ENCODE peak calls at places on chromosome 16, in eight cellular contexts. A is activated CD4-positive, alpha-beta T cell treated with anti-CD3 and anti-CD28 coated beads for 4 hours; S is NCI-H524; O is Kasumi-1; L is AG04449; I is T-helper 1 cell; F is germinal center; H is endothelial cell of umbilical vein. J is an unnamed sample.

GRCh38 chr16:87734644-87735043 is 31.1 kb downstream of the KLHDC4 start:
- DNase-seq in A (no peak), F (no peak), S (no peak), H (no peak), O (no peak), L (no peak), I (no peak), J (no peak)

GRCh38 chr16:86061318-86061695 is 162.3 kb downstream of the IRF8 start:
- DNase-seq in H (no peak), L (no peak), S (no peak), I (no peak), A (no peak), F (no peak), O (no peak), J (no peak)

GRCh38 chr16:76926042-76926441 is 264.9 kb upstream of the MON1B start:
- DNase-seq in A (no peak), L (no peak), S (no peak), F (no peak), I (no peak), O (no peak), H (no peak), J (no peak)

GRCh38 chr16:57533618-57534336 is 2.6 kb downstream of the CCDC102A start:
- DNase-seq in H (peak), A (no peak), L (no peak), I (peak), F (no peak), S (peak), O (peak), J (no peak)

GRCh38 chr16:27867122-27868110 is 196.1 kb downstream of the GSG1L start:
- DNase-seq in I (peak), S (peak), H (peak), F (peak), A (no peak), O (peak), L (no peak), J (peak)

GRCh38 chr16:87897563-87898505 is 28.5 kb upstream of the SLC7A5 start:
- DNase-seq in F (no peak), S (peak), O (peak), A (peak), I (no peak), L (no peak), H (no peak), J (no peak)

GRCh38 chr16:89146211-89147005 is 25.1 kb upstream of the CDH15 start:
- DNase-seq in A (no peak), F (no peak), I (no peak), L (no peak), H (no peak), S (no peak), O (no peak), J (no peak)

GRCh38 chr16:11253995-11254912 is 1.8 kb downstream of the SOCS1 start:
- DNase-seq in F (peak), H (no peak), I (no peak), S (peak), O (no peak), L (no peak), A (no peak), J (no peak)

GRCh38 chr16:57422026-57422944 is 17.7 kb downstream of the CCL17 start:
- DNase-seq in L (peak), I (no peak), F (no peak), O (no peak), S (peak), A (no peak), H (peak), J (no peak)

GRCh38 chr16:90019543-90020259 is 445 bp upstream of the DBNDD1 start:
- DNase-seq in A (peak), L (no peak), F (peak), H (peak), I (peak), S (peak), O (no peak), J (no peak)

GRCh38 chr16:87316450-87316922 is 706 bp downstream of the C16orf95 start:
- DNase-seq in I (no peak), F (no peak), A (no peak), L (no peak), S (no peak), O (no peak), H (no peak), J (no peak)

GRCh38 chr16:49462356-49462988 is 88.9 kb downstream of the C16orf78 start:
- DNase-seq in F (no peak), A (no peak), L (no peak), O (no peak), S (no peak), H (no peak), I (no peak), J (no peak)

GRCh38 chr16:35631261-35631945 is 2172.0 kb downstream of the TP53TG3F start:
- DNase-seq in A (no peak), S (no peak), O (peak), L (no peak), I (no peak), F (no peak), H (no peak), J (no peak)

GRCh38 chr16:85657267-85657650 is 31.5 kb downstream of the GINS2 start:
- DNase-seq in H (no peak), O (no peak), I (no peak), S (no peak), A (no peak), F (no peak), L (no peak), J (no peak)

GRCh38 chr16:16062023-16062932 is 112.9 kb downstream of the ABCC1 start:
- DNase-seq in S (no peak), A (no peak), I (no peak), H (no peak), L (no peak), O (peak), F (peak), J (peak)

GRCh38 chr16:86398622-86399021 is 111.7 kb upstream of the FOXF1 start:
- DNase-seq in H (peak), L (no peak), S (no peak), I (no peak), A (no peak), F (no peak), O (no peak), J (no peak)

J was measured in AML-193.